ENCODE peak calls at places on chromosomes 7 and 10, in five cellular contexts. S is HCT116, Q is left ventricle myocardium inferior, K is sigmoid colon, W is HuH-7. X is an unnamed sample.

GRCh38 chr7:2913760-2914387 is 69.8 kb upstream of the GNA12 start:
- DNase-seq in K (no peak), S (no peak), W (no peak), Q (no peak), X (no peak)

GRCh38 chr7:65438593-65438992 is 64.9 kb downstream of the ZNF92 start:
- DNase-seq in K (no peak), W (no peak), S (peak; percentile 32), Q (no peak), X (peak; percentile 37)

GRCh38 chr7:92588561-92588960 is 1.6 kb downstream of the FAM133B start:
- DNase-seq in Q (no peak), K (no peak), S (no peak), W (no peak), X (no peak)

GRCh38 chr10:86139066-86139657 is 227.4 kb downstream of the GRID1 start:
- DNase-seq in S (peak; percentile 23), W (peak; percentile 58), K (no peak), Q (no peak), X (peak; percentile 53)

GRCh38 chr10:44377651-44378310 is 7.1 kb downstream of the CXCL12 start:
- DNase-seq in K (no peak), W (no peak), S (no peak), Q (no peak), X (no peak)

GRCh38 chr10:32939296-32940111 is 18.5 kb downstream of the ITGB1 start:
- DNase-seq in S (no peak), K (no peak), W (no peak), Q (no peak), X (no peak)

GRCh38 chr7:137474627-137475026 is 131.1 kb upstream of the PTN start:
- DNase-seq in S (no peak), Q (no peak), K (no peak), W (no peak), X (no peak)

GRCh38 chr10:11036424-11037011 is 18.8 kb downstream of the CELF2 start:
- DNase-seq in W (peak; percentile 61), S (no peak), Q (no peak), K (no peak), X (peak; percentile 19)

GRCh38 chr10:86334515-86335085 is 32.0 kb downstream of the GRID1 start:
- DNase-seq in S (peak; percentile 29), W (no peak), K (peak; percentile 14), Q (no peak), X (no peak)

GRCh38 chr7:49014870-49015269 is 90.5 kb downstream of the CDC14C start:
- DNase-seq in K (no peak), W (no peak), S (no peak), Q (no peak), X (peak; percentile 24)

GRCh38 chr7:134850048-134850447 is 70.6 kb downstream of the CALD1 start:
- DNase-seq in S (no peak), W (no peak), Q (no peak), K (no peak), X (no peak)

GRCh38 chr10:131246775-131247174 is 64.7 kb downstream of the TCERG1L start:
- DNase-seq in Q (no peak), K (peak; percentile 55), S (no peak), W (no peak), X (no peak)

GRCh38 chr7:33716581-33717477 is 188.5 kb upstream of the BMPER start:
- DNase-seq in S (peak; percentile 54), W (no peak), K (no peak), Q (no peak), X (peak; percentile 62)

GRCh38 chr10:131102147-131102546 is 209.4 kb downstream of the TCERG1L start:
- DNase-seq in Q (no peak), S (no peak), W (no peak), K (no peak), X (no peak)

GRCh38 chr10:87608756-87609155 is 50.9 kb upstream of the PAPSS2 start:
- DNase-seq in W (no peak), S (no peak), Q (no peak), K (no peak), X (no peak)

GRCh38 chr10:69479737-69480412 is 28.6 kb downstream of the TSPAN15 start:
- DNase-seq in Q (no peak), S (no peak), W (no peak), K (peak; percentile 90), X (no peak)

GRCh38 chr10:6396652-6397051 is 183.4 kb downstream of the PRKCQ start:
- DNase-seq in W (no peak), Q (no peak), S (no peak), K (no peak), X (no peak)

GRCh38 chr10:24465899-24466615 is 257.1 kb downstream of the KIAA1217 start:
- DNase-seq in Q (no peak), W (peak; percentile 73), S (peak; percentile 77), K (no peak), X (peak; percentile 87)

GRCh38 chr10:26455567-26456315 is 17.6 kb downstream of the APBB1IP start:
- DNase-seq in W (no peak), Q (no peak), S (no peak), K (no peak), X (no peak)